ENCODE peak calls at places on chromosomes 13 and 19, in six cellular contexts. V is neural crest cell, O is HT-29, A is sigmoid colon, I is left cardiac atrium, H is HEK293T. L is an unnamed sample.

GRCh38 chr13:66887088-66887487 is 343.0 kb downstream of the PCDH9 start:
- DNase-seq in H (no peak), I (no peak), V (no peak), A (no peak), O (no peak), L (no peak)

GRCh38 chr13:113397606-113398425 is 33.9 kb upstream of the GRTP1 start:
- DNase-seq in H (no peak), V (no peak), I (no peak), O (no peak), A (peak), L (no peak)

GRCh38 chr19:29325241-29325975 is 112.5 kb upstream of the UQCRFS1 start:
- DNase-seq in A (peak), H (no peak), I (no peak), O (no peak), V (no peak), L (no peak)

GRCh38 chr13:101092985-101093384 is 323.3 kb downstream of the NALCN start:
- DNase-seq in I (no peak), V (no peak), H (no peak), A (no peak), O (no peak), L (no peak)

GRCh38 chr19:19214892-19215291 is 3.1 kb downstream of the NCAN start:
- DNase-seq in V (peak), O (peak), A (no peak), H (peak), I (peak), L (peak)

GRCh38 chr13:84654654-84655244 is 772.5 kb upstream of the SLITRK1 start:
- DNase-seq in O (no peak), I (no peak), V (no peak), A (no peak), H (no peak), L (no peak)

GRCh38 chr13:112658807-112659206 is 31.0 kb upstream of the ATP11A start:
- DNase-seq in I (no peak), O (no peak), V (no peak), H (no peak), A (no peak), L (no peak)

GRCh38 chr13:113819341-113819730 is 44.5 kb downstream of the GAS6 start:
- DNase-seq in V (no peak), A (no peak), H (no peak), O (no peak), I (no peak), L (no peak)

GRCh38 chr19:15551183-15552004 is 43.1 kb downstream of the CYP4F22 start:
- DNase-seq in A (no peak), V (no peak), O (peak), H (peak), I (peak), L (peak)

GRCh38 chr13:30906411-30906990 is 430 bp downstream of the MEDAG start:
- DNase-seq in O (no peak), H (no peak), V (peak), A (no peak), I (peak), L (peak)

GRCh38 chr19:49216076-49216475 is 58.5 kb downstream of the TRPM4 start:
- DNase-seq in I (no peak), O (no peak), H (no peak), A (no peak), V (no peak), L (no peak)

GRCh38 chr19:4977299-4978174 is 8.6 kb downstream of the KDM4B start:
- DNase-seq in I (no peak), H (no peak), V (no peak), A (peak), O (no peak), L (peak)

GRCh38 chr19:8017808-8018207 is 12.4 kb upstream of the ELAVL1 start:
- DNase-seq in A (no peak), H (peak), O (peak), I (no peak), V (no peak), L (no peak)

GRCh38 chr19:32675720-32676185 is at the start of gene RGS9BP:
- DNase-seq in O (peak), I (peak), V (peak), H (peak), A (peak), L (peak)

GRCh38 chr13:65656740-65657329 is 1573.3 kb downstream of the PCDH9 start:
- DNase-seq in H (no peak), A (no peak), O (peak), V (no peak), I (no peak), L (no peak)

GRCh38 chr13:89432997-89433396 is 1761.8 kb downstream of the SLITRK5 start:
- DNase-seq in A (no peak), O (no peak), I (no peak), H (no peak), V (no peak), L (no peak)